ENCODE peak calls at places on chromosomes 16 and 17, in four cellular contexts. One of them, this sample, is unnamed.

GRCh38 chr17:48077555-48077954 is 23.7 kb downstream of the CBX1 start:
- DNase-seq in SK-N-SH: no peak
- DNase-seq in H1: no peak
- DNase-seq in GM12878: no peak
- DNase-seq in this sample: no peak

GRCh38 chr17:73533127-73533526 is 111.1 kb downstream of the SDK2 start:
- DNase-seq in H1: no peak
- DNase-seq in GM12878: no peak
- DNase-seq in SK-N-SH: peak
- DNase-seq in this sample: no peak

GRCh38 chr16:70375636-70376611 is 29.2 kb downstream of the DDX19A start:
- DNase-seq in SK-N-SH: no peak
- DNase-seq in H1: no peak
- DNase-seq in GM12878: no peak
- DNase-seq in this sample: no peak

GRCh38 chr17:14731591-14731990 is 430.7 kb downstream of the HS3ST3B1 start:
- DNase-seq in GM12878: no peak
- DNase-seq in H1: no peak
- DNase-seq in SK-N-SH: no peak
- DNase-seq in this sample: no peak

GRCh38 chr17:68794636-68795503 is 160.3 kb downstream of the ABCA8 start:
- DNase-seq in GM12878: no peak
- DNase-seq in SK-N-SH: no peak
- DNase-seq in H1: no peak
- DNase-seq in this sample: peak

GRCh38 chr16:17273142-17273561 is 197.6 kb downstream of the XYLT1 start:
- DNase-seq in GM12878: no peak
- DNase-seq in SK-N-SH: no peak
- DNase-seq in H1: no peak
- DNase-seq in this sample: peak

GRCh38 chr17:28899212-28899815 is 1.8 kb upstream of the FLOT2 start:
- DNase-seq in SK-N-SH: no peak
- DNase-seq in H1: no peak
- DNase-seq in GM12878: no peak
- DNase-seq in this sample: no peak

GRCh38 chr16:89456412-89456811 is 33.9 kb downstream of the ANKRD11 start:
- DNase-seq in GM12878: no peak
- DNase-seq in SK-N-SH: no peak
- DNase-seq in H1: no peak
- DNase-seq in this sample: no peak

GRCh38 chr17:6496116-6496481 is 51.8 kb downstream of the PIMREG start:
- DNase-seq in GM12878: no peak
- DNase-seq in H1: peak
- DNase-seq in SK-N-SH: no peak
- DNase-seq in this sample: no peak

GRCh38 chr17:48637323-48638260 is 11.4 kb upstream of the HOXB9 start:
- DNase-seq in H1: no peak
- DNase-seq in GM12878: no peak
- DNase-seq in SK-N-SH: no peak
- DNase-seq in this sample: no peak

GRCh38 chr17:44358066-44358465 is 5.6 kb downstream of the FAM171A2 start:
- DNase-seq in H1: no peak
- DNase-seq in SK-N-SH: no peak
- DNase-seq in GM12878: no peak
- DNase-seq in this sample: no peak

GRCh38 chr17:76147211-76148014 is 6.4 kb upstream of the FOXJ1 start:
- DNase-seq in SK-N-SH: peak
- DNase-seq in GM12878: no peak
- DNase-seq in H1: no peak
- DNase-seq in this sample: peak

GRCh38 chr17:45820052-45820780 is 24.5 kb upstream of the SPPL2C start:
- DNase-seq in H1: no peak
- DNase-seq in GM12878: no peak
- DNase-seq in SK-N-SH: no peak
- DNase-seq in this sample: no peak

GRCh38 chr16:65537336-65537735 is 415.5 kb upstream of the CDH11 start:
- DNase-seq in GM12878: no peak
- DNase-seq in H1: no peak
- DNase-seq in SK-N-SH: no peak
- DNase-seq in this sample: no peak

GRCh38 chr16:9042533-9042932 is 48.9 kb upstream of the HAPSTR1 start:
- DNase-seq in GM12878: no peak
- DNase-seq in SK-N-SH: no peak
- DNase-seq in H1: no peak
- DNase-seq in this sample: no peak

GRCh38 chr17:60110586-60110985 is 31.9 kb upstream of the HEATR6 start:
- DNase-seq in H1: no peak
- DNase-seq in SK-N-SH: no peak
- DNase-seq in GM12878: no peak
- DNase-seq in this sample: no peak

GRCh38 chr17:82838386-82839063 is 1.3 kb downstream of the ZNF750 start:
- DNase-seq in H1: no peak
- DNase-seq in SK-N-SH: no peak
- DNase-seq in GM12878: no peak
- DNase-seq in this sample: peak

GRCh38 chr17:50165066-50165465 is 739 bp upstream of the SGCA start:
- DNase-seq in H1: no peak
- DNase-seq in SK-N-SH: no peak
- DNase-seq in GM12878: no peak
- DNase-seq in this sample: no peak

GRCh38 chr17:43515641-43516040 is 30.5 kb downstream of the ETV4 start:
- DNase-seq in GM12878: no peak
- DNase-seq in H1: no peak
- DNase-seq in SK-N-SH: no peak
- DNase-seq in this sample: no peak

GRCh38 chr17:78278139-78278741 is 46.8 kb downstream of the TMEM235 start:
- DNase-seq in SK-N-SH: no peak
- DNase-seq in GM12878: no peak
- DNase-seq in H1: no peak
- DNase-seq in this sample: no peak

GRCh38 chr16:54305066-54305465 is 18.5 kb upstream of the IRX3 start:
- DNase-seq in SK-N-SH: no peak
- DNase-seq in GM12878: no peak
- DNase-seq in H1: no peak
- DNase-seq in this sample: no peak

GRCh38 chr16:84088695-84089395 is 27.9 kb downstream of the MBTPS1 start:
- DNase-seq in H1: no peak
- DNase-seq in SK-N-SH: no peak
- DNase-seq in GM12878: peak
- DNase-seq in this sample: peak

GRCh38 chr16:74758801-74759200 is 15.8 kb downstream of the FA2H start:
- DNase-seq in SK-N-SH: no peak
- DNase-seq in H1: no peak
- DNase-seq in GM12878: no peak
- DNase-seq in this sample: no peak

GRCh38 chr17:79572136-79572915 is 38.5 kb downstream of the RBFOX3 start:
- DNase-seq in GM12878: no peak
- DNase-seq in SK-N-SH: no peak
- DNase-seq in H1: no peak
- DNase-seq in this sample: no peak

GRCh38 chr17:45868276-45868675 is 23.6 kb downstream of the SPPL2C start:
- DNase-seq in SK-N-SH: no peak
- DNase-seq in GM12878: no peak
- DNase-seq in H1: no peak
- DNase-seq in this sample: no peak

GRCh38 chr17:17036520-17036998 is 5.7 kb upstream of the MPRIP start:
- DNase-seq in SK-N-SH: no peak
- DNase-seq in GM12878: no peak
- DNase-seq in H1: no peak
- DNase-seq in this sample: no peak

GRCh38 chr17:78256705-78257559 is 25.5 kb downstream of the TMEM235 start:
- DNase-seq in H1: no peak
- DNase-seq in GM12878: no peak
- DNase-seq in SK-N-SH: peak
- DNase-seq in this sample: no peak

GRCh38 chr17:32553168-32553567 is 66.4 kb downstream of the CDK5R1 start:
- DNase-seq in GM12878: no peak
- DNase-seq in H1: no peak
- DNase-seq in SK-N-SH: no peak
- DNase-seq in this sample: no peak

GRCh38 chr17:44829558-44830358 is at the start of gene GJC1:
- DNase-seq in SK-N-SH: peak
- DNase-seq in GM12878: no peak
- DNase-seq in H1: peak
- DNase-seq in this sample: no peak

GRCh38 chr17:83064021-83064731 is 15.2 kb upstream of the METRNL start:
- DNase-seq in SK-N-SH: peak
- DNase-seq in GM12878: no peak
- DNase-seq in H1: no peak
- DNase-seq in this sample: no peak

GRCh38 chr17:56185491-56185890 is 32.2 kb downstream of the ANKFN1 start:
- DNase-seq in H1: no peak
- DNase-seq in SK-N-SH: no peak
- DNase-seq in GM12878: no peak
- DNase-seq in this sample: no peak

GRCh38 chr16:8655184-8655717 is 19.2 kb upstream of the ABAT start:
- DNase-seq in GM12878: peak
- DNase-seq in SK-N-SH: no peak
- DNase-seq in H1: no peak
- DNase-seq in this sample: peak

DNA sequence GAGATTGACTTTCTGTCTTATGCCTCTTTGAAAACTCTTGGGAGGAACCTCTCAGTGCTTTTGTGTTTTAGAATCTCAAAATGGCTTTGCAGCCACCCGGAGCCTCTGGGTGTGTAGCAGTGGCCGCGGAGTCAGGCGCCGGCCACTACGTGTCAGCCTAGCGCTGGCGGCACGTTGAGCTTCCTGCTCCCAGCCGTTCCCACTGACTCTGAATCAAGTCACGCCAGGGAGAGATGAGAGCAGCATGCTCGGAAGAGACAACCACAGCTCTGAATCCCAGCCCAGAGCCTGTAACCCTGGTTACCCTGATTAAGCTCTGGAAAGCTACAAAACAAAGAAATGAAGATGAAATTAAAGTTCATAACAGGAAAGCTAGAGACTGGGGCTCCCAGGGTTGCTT is 97.4 kb upstream of the CACNG5 start:
- DNase-seq in GM12878: no peak
- DNase-seq in H1: no peak
- DNase-seq in SK-N-SH: no peak
- DNase-seq in this sample: no peak
- TF ChIP-seq TCF12 in GM12878: no peak
- TF ChIP-seq TCF12 in H1: no peak
- TF ChIP-seq TCF12 in SK-N-SH: no peak
- TF ChIP-seq TCF12 in this sample: no peak

GRCh38 chr16:13390986-13391305 is 489.5 kb downstream of the SHISA9 start:
- DNase-seq in SK-N-SH: no peak
- DNase-seq in H1: no peak
- DNase-seq in GM12878: no peak
- DNase-seq in this sample: no peak

GRCh38 chr16:13393816-13394215 is 492.4 kb downstream of the SHISA9 start:
- DNase-seq in H1: no peak
- DNase-seq in GM12878: no peak
- DNase-seq in SK-N-SH: no peak
- DNase-seq in this sample: no peak

GRCh38 chr16:13392341-13392740 is 490.9 kb downstream of the SHISA9 start:
- DNase-seq in GM12878: no peak
- DNase-seq in SK-N-SH: no peak
- DNase-seq in H1: no peak
- DNase-seq in this sample: no peak

GRCh38 chr16:13391337-13391736 is 489.9 kb downstream of the SHISA9 start:
- DNase-seq in GM12878: peak
- DNase-seq in SK-N-SH: no peak
- DNase-seq in H1: no peak
- DNase-seq in this sample: no peak

DNA sequence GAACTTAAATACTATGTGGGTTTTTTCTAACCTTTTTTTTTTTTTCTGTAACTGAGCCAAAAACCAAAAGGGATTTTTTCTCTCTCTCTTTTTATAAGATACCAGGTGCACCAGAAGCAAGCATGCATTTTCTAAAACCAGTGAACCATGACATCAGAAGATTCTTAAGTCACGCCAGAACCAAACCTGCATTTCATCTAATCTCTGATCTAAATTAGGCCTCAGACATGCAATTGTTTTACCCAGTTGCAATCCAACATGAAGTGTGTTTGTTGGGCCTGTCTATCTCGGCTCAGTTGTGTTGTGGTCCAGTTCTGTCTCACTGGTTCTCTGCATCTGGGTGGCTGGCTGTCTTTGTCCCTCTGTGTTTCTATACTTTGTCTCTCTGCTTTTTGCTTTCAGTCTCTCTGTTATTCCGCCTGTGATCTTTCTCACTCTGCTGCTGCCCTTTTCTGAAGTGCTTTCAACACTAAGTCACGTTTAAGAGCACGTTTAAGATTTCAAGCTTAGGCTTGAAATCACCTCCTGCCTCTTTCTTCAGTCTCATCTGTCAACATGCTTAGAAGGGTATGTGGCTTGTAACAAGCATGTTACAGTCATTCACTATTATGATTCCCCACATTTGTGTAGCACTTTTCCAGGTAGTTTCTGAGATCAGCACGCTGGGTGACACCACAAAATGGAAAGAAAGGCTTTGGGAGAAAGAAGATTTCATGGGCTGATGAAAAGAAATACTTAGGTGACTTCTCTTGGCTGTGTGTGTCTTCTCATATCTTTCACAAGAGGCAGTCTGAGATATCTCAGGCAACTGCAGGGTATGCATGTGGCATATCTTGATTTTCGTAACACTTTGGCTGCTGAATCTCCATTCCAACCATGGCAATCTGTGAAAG is 488.9 kb downstream of the SHISA9 start:
- DNase-seq in SK-N-SH: no peak
- DNase-seq in H1: no peak
- DNase-seq in GM12878: peak
- DNase-seq in this sample: no peak
- TF ChIP-seq TCF12 in SK-N-SH: no peak
- TF ChIP-seq TCF12 in H1: no peak
- TF ChIP-seq TCF12 in GM12878: peak
- TF ChIP-seq TCF12 in this sample: no peak

DNA sequence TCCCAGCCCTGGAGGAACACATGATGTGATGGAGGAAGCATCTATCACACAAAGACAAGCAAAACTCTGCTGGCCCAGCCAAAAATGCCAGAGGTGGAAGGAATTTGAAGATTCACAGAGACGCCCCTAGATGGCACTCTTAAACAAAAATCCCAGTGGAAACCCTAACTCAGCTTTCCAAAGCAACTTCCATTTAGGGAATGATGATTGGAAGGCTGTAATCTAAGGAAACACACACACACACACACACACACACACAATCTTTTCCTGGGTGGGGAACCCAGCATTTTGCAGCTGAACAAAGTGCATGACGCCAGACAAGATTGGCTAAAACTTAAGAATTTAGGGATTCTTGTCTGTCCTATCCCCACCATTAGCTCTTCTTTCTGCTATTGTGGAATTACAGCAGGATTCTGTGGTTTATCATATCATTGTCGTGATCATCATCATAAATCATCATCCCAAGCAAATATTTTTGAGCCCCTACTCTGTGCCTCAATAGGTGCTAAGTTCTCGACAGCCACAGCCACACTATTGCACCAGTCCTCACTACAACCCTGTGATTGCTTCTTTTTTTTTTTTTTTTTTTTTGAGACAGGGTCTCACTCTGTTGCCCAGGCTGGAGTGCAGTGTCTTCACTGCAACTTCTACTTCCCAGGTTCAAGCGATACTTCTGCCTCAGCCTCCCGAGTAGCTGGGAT is 1.6 kb upstream of the LDAF1 start:
- DNase-seq in GM12878: no peak
- DNase-seq in SK-N-SH: peak
- DNase-seq in H1: peak
- DNase-seq in this sample: peak
- TF ChIP-seq TCF12 in GM12878: no peak
- TF ChIP-seq TCF12 in SK-N-SH: no peak
- TF ChIP-seq TCF12 in H1: no peak
- TF ChIP-seq TCF12 in this sample: no peak

GRCh38 chr16:4033951-4034350 is 82.3 kb downstream of the ADCY9 start:
- DNase-seq in SK-N-SH: no peak
- DNase-seq in GM12878: no peak
- DNase-seq in H1: no peak
- DNase-seq in this sample: no peak
- TF ChIP-seq TCF12 in SK-N-SH: no peak
- TF ChIP-seq TCF12 in GM12878: no peak
- TF ChIP-seq TCF12 in H1: no peak
- TF ChIP-seq TCF12 in this sample: no peak